ENCODE peak calls at places on chromosome 4, in six cellular contexts. One of them, this sample, is unnamed. For H3K4me1, the result is how much of the 10 kb centered on the place peaks cover.

GRCh38 chr4:37441231-37442061 is 196.9 kb downstream of the NWD2 start:
- DNase-seq in tibial nerve: no peak
- DNase-seq in pancreas: no peak
- DNase-seq in GM23338: no peak
- DNase-seq in transverse colon: peak
- DNase-seq in PC-3: peak
- DNase-seq in this sample: peak

GRCh38 chr4:52750819-52751348 is 341 bp downstream of the ERVMER34-1 start:
- DNase-seq in pancreas: peak
- DNase-seq in GM23338: peak
- DNase-seq in transverse colon: peak
- DNase-seq in PC-3: peak
- DNase-seq in tibial nerve: no peak
- DNase-seq in this sample: no peak

GRCh38 chr4:47642985-47643745 is 158.1 kb downstream of the ATP10D start:
- DNase-seq in pancreas: no peak
- DNase-seq in transverse colon: no peak
- DNase-seq in PC-3: no peak
- DNase-seq in GM23338: no peak
- DNase-seq in tibial nerve: no peak
- DNase-seq in this sample: no peak

GRCh38 chr4:173436149-173436579 is 37.2 kb upstream of the SCRG1 start:
- DNase-seq in PC-3: no peak
- DNase-seq in tibial nerve: no peak
- DNase-seq in transverse colon: no peak
- DNase-seq in pancreas: no peak
- DNase-seq in GM23338: peak
- DNase-seq in this sample: no peak

GRCh38 chr4:20395160-20395773 is 143.6 kb downstream of the SLIT2 start:
- DNase-seq in GM23338: peak
- DNase-seq in tibial nerve: no peak
- DNase-seq in transverse colon: peak
- DNase-seq in PC-3: peak
- DNase-seq in pancreas: no peak
- DNase-seq in this sample: peak

GRCh38 chr4:69532125-69532524 is 36.4 kb upstream of the UGT2B4 start:
- DNase-seq in PC-3: no peak
- DNase-seq in GM23338: no peak
- DNase-seq in tibial nerve: no peak
- DNase-seq in transverse colon: no peak
- DNase-seq in pancreas: no peak
- DNase-seq in this sample: no peak

GRCh38 chr4:67934628-67935027 is 28.7 kb downstream of the TMPRSS11A start:
- DNase-seq in transverse colon: no peak
- DNase-seq in GM23338: peak
- DNase-seq in tibial nerve: no peak
- DNase-seq in PC-3: no peak
- DNase-seq in pancreas: no peak
- DNase-seq in this sample: no peak

GRCh38 chr4:173488656-173489055 is 41.4 kb downstream of the HAND2 start:
- DNase-seq in tibial nerve: no peak
- DNase-seq in pancreas: no peak
- DNase-seq in PC-3: no peak
- DNase-seq in GM23338: no peak
- DNase-seq in transverse colon: no peak
- DNase-seq in this sample: no peak

GRCh38 chr4:19358015-19358414 is 893.7 kb upstream of the SLIT2 start:
- DNase-seq in PC-3: peak
- DNase-seq in tibial nerve: no peak
- DNase-seq in transverse colon: no peak
- DNase-seq in pancreas: no peak
- DNase-seq in GM23338: no peak
- DNase-seq in this sample: no peak

GRCh38 chr4:16257611-16258010 is 31.3 kb upstream of the TAPT1 start:
- DNase-seq in tibial nerve: no peak
- DNase-seq in pancreas: no peak
- DNase-seq in PC-3: no peak
- DNase-seq in GM23338: no peak
- DNase-seq in transverse colon: no peak
- DNase-seq in this sample: no peak

GRCh38 chr4:71406459-71406963 is 67.7 kb downstream of the SLC4A4 start:
- DNase-seq in PC-3: peak
- DNase-seq in GM23338: no peak
- DNase-seq in transverse colon: no peak
- DNase-seq in pancreas: no peak
- DNase-seq in tibial nerve: no peak
- DNase-seq in this sample: no peak

GRCh38 chr4:19880205-19880604 is 371.5 kb upstream of the SLIT2 start:
- DNase-seq in tibial nerve: no peak
- DNase-seq in PC-3: no peak
- DNase-seq in transverse colon: no peak
- DNase-seq in pancreas: no peak
- DNase-seq in GM23338: no peak
- DNase-seq in this sample: no peak

GRCh38 chr4:41877020-41877796 is 58.0 kb upstream of the TMEM33 start:
- DNase-seq in transverse colon: no peak
- DNase-seq in PC-3: no peak
- DNase-seq in GM23338: peak
- DNase-seq in pancreas: no peak
- DNase-seq in tibial nerve: no peak
- DNase-seq in this sample: no peak

GRCh38 chr4:55547461-55547770 is 707 bp upstream of the CLOCK start:
- DNase-seq in tibial nerve: no peak
- DNase-seq in PC-3: no peak
- DNase-seq in GM23338: peak
- DNase-seq in pancreas: peak
- DNase-seq in transverse colon: no peak
- DNase-seq in this sample: no peak

GRCh38 chr4:61431131-61431530 is 231.0 kb downstream of the ADGRL3 start:
- DNase-seq in PC-3: no peak
- DNase-seq in tibial nerve: no peak
- DNase-seq in pancreas: no peak
- DNase-seq in GM23338: no peak
- DNase-seq in transverse colon: no peak
- DNase-seq in this sample: no peak

GRCh38 chr4:85595098-85595775 is 120.3 kb downstream of the ARHGAP24 start:
- DNase-seq in pancreas: no peak
- DNase-seq in transverse colon: no peak
- DNase-seq in PC-3: no peak
- DNase-seq in tibial nerve: no peak
- DNase-seq in GM23338: no peak
- DNase-seq in this sample: no peak

GRCh38 chr4:154757713-154758112 is 13.9 kb downstream of the LRAT start:
- DNase-seq in pancreas: no peak
- DNase-seq in tibial nerve: no peak
- DNase-seq in transverse colon: no peak
- DNase-seq in PC-3: no peak
- DNase-seq in GM23338: no peak
- DNase-seq in this sample: no peak

GRCh38 chr4:105979506-105979905 is 84.2 kb downstream of the NPNT start:
- DNase-seq in GM23338: no peak
- DNase-seq in PC-3: peak
- DNase-seq in pancreas: no peak
- DNase-seq in tibial nerve: no peak
- DNase-seq in transverse colon: no peak
- DNase-seq in this sample: no peak

GRCh38 chr4:11625206-11625605 is 196.5 kb upstream of the HS3ST1 start:
- DNase-seq in pancreas: no peak
- DNase-seq in PC-3: no peak
- DNase-seq in tibial nerve: no peak
- DNase-seq in GM23338: no peak
- DNase-seq in transverse colon: no peak
- DNase-seq in this sample: no peak

GRCh38 chr4:169841776-169842175 is 84.0 kb upstream of the HPF1 start:
- DNase-seq in tibial nerve: no peak
- DNase-seq in PC-3: no peak
- DNase-seq in transverse colon: no peak
- DNase-seq in GM23338: no peak
- DNase-seq in pancreas: no peak
- DNase-seq in this sample: no peak

GRCh38 chr4:175071123-175071522 is 153.0 kb downstream of the ADAM29 start:
- DNase-seq in GM23338: no peak
- DNase-seq in pancreas: no peak
- DNase-seq in transverse colon: no peak
- DNase-seq in tibial nerve: no peak
- DNase-seq in PC-3: peak
- DNase-seq in this sample: no peak

GRCh38 chr4:187333151-187333550 is 609.5 kb upstream of the FAT1 start:
- DNase-seq in pancreas: no peak
- DNase-seq in PC-3: peak
- DNase-seq in tibial nerve: no peak
- DNase-seq in GM23338: no peak
- DNase-seq in transverse colon: no peak
- DNase-seq in this sample: no peak

GRCh38 chr4:3498901-3499510 is 33.2 kb downstream of the LRPAP1 start:
- DNase-seq in PC-3: no peak
- DNase-seq in pancreas: peak
- DNase-seq in tibial nerve: no peak
- DNase-seq in GM23338: no peak
- DNase-seq in transverse colon: no peak
- DNase-seq in this sample: no peak

GRCh38 chr4:33837043-33837442 is 2407.3 kb downstream of the ARAP2 start:
- DNase-seq in pancreas: no peak
- DNase-seq in transverse colon: no peak
- DNase-seq in tibial nerve: no peak
- DNase-seq in GM23338: no peak
- DNase-seq in PC-3: peak
- DNase-seq in this sample: no peak

GRCh38 chr4:154312246-154312645 is 179.4 kb downstream of the DCHS2 start:
- DNase-seq in GM23338: no peak
- DNase-seq in PC-3: no peak
- DNase-seq in pancreas: no peak
- DNase-seq in transverse colon: no peak
- DNase-seq in tibial nerve: no peak
- DNase-seq in this sample: no peak

GRCh38 chr4:88219099-88219498 is 60.7 kb upstream of the ABCG2 start:
- DNase-seq in tibial nerve: no peak
- DNase-seq in pancreas: no peak
- DNase-seq in transverse colon: no peak
- DNase-seq in PC-3: peak
- DNase-seq in GM23338: peak
- DNase-seq in this sample: peak

GRCh38 chr4:11439836-11440235 is 11.1 kb upstream of the HS3ST1 start:
- DNase-seq in transverse colon: no peak
- DNase-seq in PC-3: no peak
- DNase-seq in pancreas: no peak
- DNase-seq in tibial nerve: no peak
- DNase-seq in GM23338: no peak
- DNase-seq in this sample: no peak

GRCh38 chr4:3871181-3871852 is 105.1 kb downstream of the ADRA2C start:
- DNase-seq in PC-3: no peak
- DNase-seq in tibial nerve: no peak
- DNase-seq in transverse colon: no peak
- DNase-seq in pancreas: peak
- DNase-seq in GM23338: peak
- DNase-seq in this sample: no peak

GRCh38 chr4:180587379-180587778 is 1655.8 kb upstream of the TENM3 start:
- DNase-seq in tibial nerve: no peak
- DNase-seq in transverse colon: no peak
- DNase-seq in pancreas: no peak
- DNase-seq in PC-3: no peak
- DNase-seq in GM23338: peak
- DNase-seq in this sample: no peak
- TF ChIP-seq CTCF in tibial nerve: no peak
- TF ChIP-seq CTCF in transverse colon: no peak
- TF ChIP-seq CTCF in pancreas: no peak
- TF ChIP-seq CTCF in PC-3: no peak
- TF ChIP-seq CTCF in GM23338: peak
- TF ChIP-seq CTCF in this sample: no peak

GRCh38 chr4:184384056-184384809 is 90.1 kb downstream of the IRF2 start:
- DNase-seq in PC-3: peak
- DNase-seq in tibial nerve: peak
- DNase-seq in transverse colon: peak
- DNase-seq in GM23338: peak
- DNase-seq in pancreas: peak
- DNase-seq in this sample: peak
- H3K4me3 ChIP-seq in PC-3: peak
- H3K4me3 ChIP-seq in tibial nerve: peak
- H3K4me3 ChIP-seq in transverse colon: peak
- H3K4me3 ChIP-seq in GM23338: no peak
- H3K4me3 ChIP-seq in pancreas: no peak
- H3K4me3 ChIP-seq in this sample: no peak

GRCh38 chr4:24561438-24562139 is 22.8 kb downstream of the DHX15 start:
- DNase-seq in PC-3: no peak
- DNase-seq in GM23338: no peak
- DNase-seq in pancreas: no peak
- DNase-seq in transverse colon: no peak
- DNase-seq in tibial nerve: no peak
- DNase-seq in this sample: no peak
- H3K4me1 ChIP-seq in PC-3: under half
- H3K4me1 ChIP-seq in GM23338: half or more
- H3K4me1 ChIP-seq in pancreas: under half
- H3K4me1 ChIP-seq in transverse colon: half or more
- H3K4me1 ChIP-seq in tibial nerve: under half
- H3K4me1 ChIP-seq in this sample: half or more

DNA sequence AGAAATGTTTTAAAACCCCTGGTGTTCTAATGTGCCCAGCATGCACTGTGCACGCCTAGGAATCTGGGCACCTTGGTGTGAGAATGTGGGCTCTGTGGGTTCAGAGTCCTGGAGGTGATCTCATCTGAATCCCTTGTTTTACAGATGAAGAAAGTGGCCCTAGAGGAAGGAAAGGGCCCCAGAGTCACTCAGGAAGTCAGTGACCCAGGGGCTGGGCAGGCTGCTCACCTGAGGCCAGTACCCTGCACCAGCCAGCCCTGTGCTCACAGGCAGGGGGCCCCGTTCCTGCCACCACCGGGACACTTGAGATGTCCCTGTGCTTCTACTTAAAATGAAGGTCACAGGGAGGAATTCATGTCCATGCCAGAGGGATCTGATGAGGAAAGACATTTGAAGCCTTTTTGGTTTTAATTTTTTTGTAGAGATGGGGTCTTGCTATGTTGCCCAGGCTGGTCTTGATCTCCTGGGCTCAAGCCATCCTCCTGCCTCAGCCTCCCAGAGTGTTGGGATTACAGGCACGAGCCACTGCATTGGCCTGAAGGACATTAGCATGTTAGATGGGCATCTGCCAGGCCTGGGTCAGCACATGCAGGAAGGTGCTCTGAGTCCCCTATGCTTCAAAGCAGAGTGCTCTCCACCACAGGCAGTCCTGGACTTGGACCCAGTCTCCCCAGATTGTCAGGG is 7.4 kb upstream of the S100P start:
- DNase-seq in transverse colon: no peak
- DNase-seq in pancreas: no peak
- DNase-seq in PC-3: no peak
- DNase-seq in GM23338: no peak
- DNase-seq in tibial nerve: no peak
- DNase-seq in this sample: no peak
- TF ChIP-seq CTCF in transverse colon: no peak
- TF ChIP-seq CTCF in pancreas: no peak
- TF ChIP-seq CTCF in PC-3: no peak
- TF ChIP-seq CTCF in GM23338: peak
- TF ChIP-seq CTCF in tibial nerve: no peak
- TF ChIP-seq CTCF in this sample: peak